ENCODE peak calls at places on chromosomes 13 and 19, in nine cellular contexts. Q is brain microvascular endothelial cell, M is neural crest cell, H is ovary, P is M059J, T is DMS153, J is left colon, Y is ACHN, F is HEK293T. X is an unnamed sample.

GRCh38 chr13:98997738-98998641 is 20.1 kb upstream of the DOCK9 start:
- DNase-seq in Q (no peak), M (no peak), Y (no peak), T (peak), H (no peak), J (no peak), F (no peak), P (peak), X (peak)

GRCh38 chr13:25330541-25330940 is 29.1 kb downstream of the NUP58 start:
- DNase-seq in J (no peak), F (no peak), Q (no peak), T (no peak), P (peak), H (no peak), Y (no peak), M (no peak), X (no peak)

GRCh38 chr19:947707-948533 is 22.1 kb downstream of the ARID3A start:
- DNase-seq in H (no peak), Q (no peak), T (no peak), F (no peak), J (peak), M (no peak), P (no peak), Y (no peak), X (no peak)

GRCh38 chr19:5719274-5719960 is 529 bp downstream of the LONP1 start:
- DNase-seq in T (no peak), Q (no peak), M (no peak), P (peak), H (no peak), F (no peak), J (no peak), Y (peak), X (no peak)

GRCh38 chr19:1170938-1171754 is 2.9 kb downstream of the SBNO2 start:
- DNase-seq in J (no peak), P (no peak), F (no peak), Y (no peak), M (no peak), H (no peak), T (no peak), Q (no peak), X (no peak)

GRCh38 chr13:112346173-112346898 is 29.8 kb upstream of the SPACA7 start:
- DNase-seq in T (peak), Q (no peak), P (peak), J (no peak), Y (no peak), F (peak), H (no peak), M (peak), X (peak)

GRCh38 chr13:99086869-99087129 is 108.9 kb upstream of the DOCK9 start:
- DNase-seq in F (no peak), P (no peak), Q (no peak), M (peak), H (no peak), J (peak), Y (peak), T (no peak), X (no peak)

GRCh38 chr19:49666120-49666444 is 349 bp downstream of the BCL2L12 start:
- DNase-seq in H (no peak), M (no peak), T (no peak), P (no peak), Y (no peak), F (no peak), Q (no peak), J (no peak), X (no peak)

GRCh38 chr13:37617162-37617561 is 18.6 kb upstream of the POSTN start:
- DNase-seq in M (no peak), Q (peak), F (no peak), P (peak), J (no peak), T (no peak), H (no peak), Y (peak), X (no peak)

GRCh38 chr19:10575011-10575716 is 6.4 kb upstream of the CDKN2D start:
- DNase-seq in Y (no peak), H (no peak), Q (no peak), F (no peak), P (no peak), M (no peak), J (no peak), T (no peak), X (no peak)

GRCh38 chr13:96003304-96003703 is 49.9 kb downstream of the UGGT2 start:
- DNase-seq in H (no peak), M (no peak), Q (no peak), Y (peak), F (no peak), T (no peak), J (no peak), P (peak), X (no peak)

GRCh38 chr19:45215391-45216191 is 29.6 kb downstream of the EXOC3L2 start:
- DNase-seq in T (peak), M (peak), F (no peak), J (no peak), Q (no peak), H (no peak), Y (peak), P (peak), X (peak)

GRCh38 chr19:28168557-28168956 is 1044.4 kb downstream of the UQCRFS1 start:
- DNase-seq in M (no peak), Q (no peak), P (no peak), H (no peak), T (no peak), J (no peak), F (no peak), Y (no peak), X (no peak)

GRCh38 chr19:1651061-1651547 is 1.3 kb downstream of the TCF3 start:
- DNase-seq in H (peak), P (no peak), F (no peak), Y (peak), M (peak), J (no peak), T (no peak), Q (no peak), X (no peak)

GRCh38 chr19:53131732-53132131 is 978 bp downstream of the ZNF415 start:
- DNase-seq in H (no peak), Q (no peak), P (no peak), T (no peak), Y (no peak), F (no peak), J (no peak), M (no peak), X (no peak)

GRCh38 chr19:15551183-15552004 is 43.1 kb downstream of the CYP4F22 start:
- DNase-seq in H (peak), P (peak), Y (no peak), T (peak), J (no peak), M (no peak), Q (no peak), F (peak), X (peak)

GRCh38 chr13:48304132-48304876 is 753 bp downstream of the RB1 start:
- DNase-seq in J (no peak), F (peak), Y (peak), T (no peak), P (peak), H (peak), M (peak), Q (peak), X (no peak)

GRCh38 chr13:62119739-62120700 is 704.4 kb upstream of the PCDH20 start:
- DNase-seq in H (no peak), P (no peak), F (peak), M (no peak), Q (no peak), T (no peak), J (no peak), Y (peak), X (no peak)

GRCh38 chr19:50329146-50329925 is at the start of gene KCNC3:
- DNase-seq in M (peak), Y (peak), Q (peak), P (peak), T (peak), H (peak), F (peak), J (peak), X (peak)

GRCh38 chr13:81148822-81149221 is 807.9 kb upstream of the SPRY2 start:
- DNase-seq in Q (no peak), M (no peak), Y (no peak), H (no peak), P (no peak), T (no peak), J (no peak), F (no peak), X (no peak)

GRCh38 chr13:49938921-49939320 is 2.8 kb upstream of the SPRYD7 start:
- DNase-seq in M (no peak), F (no peak), T (no peak), Y (no peak), P (no peak), H (peak), J (peak), Q (no peak), X (no peak)

GRCh38 chr13:109990296-109990695 is 203.9 kb upstream of the IRS2 start:
- DNase-seq in M (no peak), Q (no peak), F (no peak), J (no peak), Y (no peak), T (no peak), P (no peak), H (no peak), X (no peak)

GRCh38 chr13:98766120-98766519 is 13.6 kb upstream of the SLC15A1 start:
- DNase-seq in Q (no peak), J (no peak), P (no peak), F (no peak), T (no peak), M (no peak), H (no peak), Y (no peak), X (peak)

GRCh38 chr13:101397742-101398141 is 18.6 kb downstream of the NALCN start:
- DNase-seq in P (peak), Q (peak), Y (peak), M (no peak), T (no peak), J (no peak), F (no peak), H (no peak), X (no peak)

GRCh38 chr13:26011996-26012688 is 39.7 kb downstream of the SHISA2 start:
- DNase-seq in H (no peak), T (no peak), Y (no peak), J (no peak), F (no peak), P (no peak), M (no peak), Q (no peak), X (no peak)

GRCh38 chr19:33740811-33741396 is 55.8 kb upstream of the KCTD15 start:
- DNase-seq in T (no peak), P (peak), F (peak), Y (peak), H (no peak), M (peak), Q (peak), J (no peak), X (no peak)

GRCh38 chr19:13588953-13589833 is 82.9 kb upstream of the CACNA1A start:
- DNase-seq in H (peak), J (peak), Q (peak), P (peak), Y (peak), F (peak), T (no peak), M (peak), X (no peak)

GRCh38 chr13:28655566-28655965 is 3.4 kb upstream of the POMP start:
- DNase-seq in P (no peak), F (no peak), J (no peak), Q (no peak), Y (no peak), M (no peak), H (no peak), T (no peak), X (no peak)

GRCh38 chr13:21014666-21015170 is 46.7 kb downstream of the LATS2 start:
- DNase-seq in M (no peak), H (peak), Q (peak), T (no peak), P (peak), Y (no peak), J (no peak), F (no peak), X (no peak)

GRCh38 chr19:1248454-1249297 is at the start of gene MIDN:
- DNase-seq in M (peak), Y (peak), J (peak), T (peak), F (peak), H (peak), P (peak), Q (peak), X (peak)

GRCh38 chr13:107113387-107113786 is 545.5 kb upstream of the ARGLU1 start:
- DNase-seq in F (no peak), P (no peak), Q (no peak), H (no peak), J (no peak), T (no peak), M (no peak), Y (no peak), X (no peak)

GRCh38 chr19:41353466-41354342 is at the start of gene TGFB1:
- DNase-seq in H (peak), T (no peak), Y (peak), M (peak), Q (peak), J (peak), F (peak), P (peak), X (peak)

GRCh38 chr13:45280751-45281634 is 60.0 kb downstream of the TPT1 start:
- DNase-seq in P (peak), F (peak), H (peak), Q (peak), Y (peak), J (peak), T (peak), M (peak), X (peak)

GRCh38 chr19:6271251-6271650 is 8.5 kb downstream of the MLLT1 start:
- DNase-seq in Q (no peak), Y (no peak), H (peak), M (no peak), J (no peak), T (no peak), P (peak), F (peak), X (no peak)

GRCh38 chr19:45443462-45444317 is 20.0 kb upstream of the ERCC1 start:
- DNase-seq in Q (peak), J (peak), T (peak), H (peak), Y (peak), M (peak), F (peak), P (peak), X (peak)

GRCh38 chr19:38711726-38712153 is 32.5 kb downstream of the CAPN12 start:
- DNase-seq in Q (peak), J (peak), Y (peak), T (no peak), H (peak), M (no peak), P (peak), F (no peak), X (no peak)

GRCh38 chr13:26254583-26255102 is 714 bp downstream of the CDK8 start:
- DNase-seq in J (peak), H (peak), Y (peak), M (peak), Q (peak), T (peak), F (peak), P (peak), X (no peak)

GRCh38 chr13:39765801-39766463 is 110.5 kb downstream of the COG6 start:
- DNase-seq in T (peak), H (peak), P (peak), M (no peak), J (peak), F (no peak), Q (no peak), Y (no peak), X (peak)

GRCh38 chr13:36999054-36999927 is at the start of gene ALG5:
- DNase-seq in H (peak), Q (peak), M (peak), Y (peak), P (peak), J (peak), F (peak), T (peak), X (peak)